ENCODE peak calls at places on chromosomes 6 and 20, in nine cellular contexts. P, M, V, S, U, W, A, J and C are unnamed samples.

GRCh38 chr20:62360854-62361798 is 6.0 kb downstream of the LAMA5 start:
- DNase-seq in P (no peak), M (no peak), V (no peak), S (no peak), U (no peak), W (peak; percentile 24), A (peak; percentile 25), J (no peak), C (peak; percentile 82)

GRCh38 chr20:5181955-5182354 is 55.1 kb downstream of the CDS2 start:
- DNase-seq in P (no peak), M (no peak), V (no peak), S (no peak), U (no peak), W (no peak), A (no peak), J (no peak), C (no peak)

GRCh38 chr6:5403619-5404018 is 142.3 kb downstream of the FARS2 start:
- DNase-seq in P (no peak), M (no peak), V (no peak), S (no peak), U (no peak), W (no peak), A (no peak), J (no peak), C (no peak)

GRCh38 chr6:87078983-87079616 is 15.8 kb downstream of the CGA start:
- DNase-seq in P (peak; percentile 61), M (peak; percentile 73), V (peak; percentile 91), S (peak; percentile 75), U (peak; percentile 69), W (peak; percentile 77), A (peak; percentile 41), J (peak; percentile 35), C (peak; percentile 81)

GRCh38 chr6:46509981-46510510 is 18.8 kb upstream of the RCAN2 start:
- DNase-seq in P (no peak), M (no peak), V (no peak), S (no peak), U (no peak), W (no peak), A (no peak), J (no peak), C (no peak)

GRCh38 chr20:14491436-14491835 is 154.0 kb upstream of the FLRT3 start:
- DNase-seq in P (no peak), M (no peak), V (no peak), S (no peak), U (no peak), W (no peak), A (no peak), J (no peak), C (no peak)

GRCh38 chr20:64161595-64162238 is 2.5 kb upstream of the MYT1 start:
- DNase-seq in P (peak; percentile 43), M (no peak), V (peak; percentile 75), S (peak; percentile 89), U (no peak), W (peak; percentile 60), A (peak; percentile 30), J (peak; percentile 12), C (peak; percentile 44)

GRCh38 chr6:89745728-89746127 is 73.9 kb downstream of the MDN1 start:
- DNase-seq in P (no peak), M (no peak), V (no peak), S (no peak), U (no peak), W (no peak), A (no peak), J (no peak), C (no peak)

DNA sequence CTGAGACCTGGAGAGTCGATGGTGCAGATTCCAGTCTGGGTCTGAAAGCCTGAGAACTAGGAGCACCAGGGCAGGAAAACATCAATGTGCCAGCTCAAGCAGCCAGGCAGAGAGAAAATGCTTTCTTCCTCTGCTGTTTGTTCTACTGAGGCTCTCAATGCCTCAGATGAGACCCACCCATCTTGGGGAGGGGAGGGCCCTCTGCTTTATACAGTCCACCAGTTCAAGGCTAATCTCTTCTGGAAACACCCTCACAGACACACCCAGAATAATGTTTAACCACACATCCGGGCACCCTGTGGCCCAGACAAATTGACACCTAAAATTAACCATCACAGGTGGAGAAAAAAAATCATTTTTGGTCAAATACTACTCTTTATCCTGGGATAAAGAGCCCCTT is 89.3 kb upstream of the SLC22A23 start:
- DNase-seq in P (no peak), M (no peak), V (no peak), S (no peak), U (no peak), W (no peak), A (no peak), J (no peak), C (no peak)
- H3K27ac ChIP-seq in P (no peak overlapping the region), M (no peak overlapping the region), V (no peak overlapping the region), S (no peak overlapping the region), U (no peak overlapping the region), W (no peak overlapping the region), A (no peak overlapping the region), J (no peak overlapping the region), C (no peak overlapping the region)

DNA sequence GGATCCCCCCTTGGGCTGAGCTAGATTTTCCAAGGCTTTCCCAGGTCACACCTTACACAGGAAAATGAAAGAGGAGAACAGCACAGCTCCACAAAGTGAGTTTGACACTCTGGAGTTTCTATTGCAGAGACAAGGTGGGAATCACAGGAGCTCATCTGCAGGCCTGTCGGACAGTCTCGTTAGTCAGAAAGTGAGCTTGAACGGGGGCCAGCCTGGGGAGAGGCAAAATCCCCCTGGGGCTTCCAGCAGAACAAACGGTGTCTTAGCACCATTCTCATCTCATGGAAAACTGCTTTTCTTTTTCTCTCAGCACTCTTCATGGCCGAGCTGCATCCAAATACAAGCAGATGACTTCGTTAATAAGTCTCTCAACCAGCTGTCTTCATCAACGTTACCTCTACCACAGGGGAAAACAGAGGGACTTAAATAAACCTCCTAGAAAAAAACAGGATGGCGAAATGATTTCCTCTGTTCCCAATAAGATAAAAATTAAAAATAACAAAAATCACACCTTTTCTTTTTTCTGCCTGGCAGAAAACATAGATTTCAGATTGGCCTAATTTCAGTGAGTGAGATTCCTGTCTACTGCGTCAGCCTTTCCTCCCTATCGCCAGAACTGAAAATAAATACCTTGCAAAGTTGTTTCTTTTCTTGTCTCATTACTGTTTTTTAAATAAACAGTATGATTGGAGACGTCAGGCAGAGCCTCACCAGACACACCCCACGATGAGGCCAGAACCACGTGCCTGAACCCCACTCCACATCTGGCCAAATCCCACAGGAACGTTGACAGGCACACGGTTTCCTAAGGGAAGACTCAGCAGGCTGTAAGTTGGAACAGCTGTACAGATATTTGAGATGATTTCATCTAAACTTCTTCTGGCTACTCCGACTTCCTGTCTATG is 219.0 kb downstream of the TTLL2 start:
- DNase-seq in P (no peak), M (no peak), V (no peak), S (no peak), U (no peak), W (no peak), A (peak; percentile 67), J (no peak), C (peak; percentile 73)
- H3K27ac ChIP-seq in P (no peak overlapping the region), M (no peak overlapping the region), V (no peak overlapping the region), S (no peak overlapping the region), U (no peak overlapping the region), W (no peak overlapping the region), A (peak overlapping the region; percentile 63), J (no peak overlapping the region), C (no peak overlapping the region)

GRCh38 chr6:44676246-44676790 is 288.8 kb downstream of the CDC5L start:
- DNase-seq in P (no peak), M (no peak), V (no peak), S (no peak), U (no peak), W (no peak), A (no peak), J (no peak), C (no peak)

GRCh38 chr6:44676826-44677433 is 289.4 kb downstream of the CDC5L start:
- DNase-seq in P (no peak), M (no peak), V (no peak), S (no peak), U (no peak), W (no peak), A (no peak), J (no peak), C (no peak)

GRCh38 chr6:44672838-44673237 is 285.3 kb downstream of the CDC5L start:
- DNase-seq in P (no peak), M (no peak), V (no peak), S (no peak), U (no peak), W (no peak), A (no peak), J (no peak), C (no peak)

GRCh38 chr6:44674226-44675155 is 287.0 kb downstream of the CDC5L start:
- DNase-seq in P (no peak), M (no peak), V (no peak), S (no peak), U (no peak), W (no peak), A (no peak), J (no peak), C (no peak)

DNA sequence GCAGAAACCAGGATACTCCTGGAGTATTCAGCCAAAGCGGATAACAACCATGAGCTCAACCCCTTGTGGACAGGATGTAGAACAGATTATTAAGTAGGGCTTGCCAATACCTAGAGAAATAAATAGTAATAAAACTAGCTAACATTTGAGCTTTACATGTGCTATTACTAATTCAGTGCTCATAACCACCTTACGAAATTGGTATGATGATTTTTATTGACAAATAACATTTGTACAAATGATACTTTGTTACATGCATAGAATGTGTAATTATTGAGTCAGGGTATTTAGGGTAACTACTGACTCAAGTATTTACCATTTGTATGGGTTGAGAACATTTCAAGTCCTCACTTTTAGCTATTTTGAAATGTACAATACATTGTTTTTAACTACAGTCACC is 287.9 kb downstream of the CDC5L start:
- DNase-seq in P (no peak), M (no peak), V (no peak), S (no peak), U (no peak), W (no peak), A (no peak), J (no peak), C (no peak)
- H3K27ac ChIP-seq in P (no peak overlapping the region), M (no peak overlapping the region), V (no peak overlapping the region), S (no peak overlapping the region), U (no peak overlapping the region), W (no peak overlapping the region), A (no peak overlapping the region), J (no peak overlapping the region), C (no peak overlapping the region)

GRCh38 chr20:50429412-50429811 is 80.8 kb upstream of the PTPN1 start:
- DNase-seq in P (no peak), M (no peak), V (no peak), S (no peak), U (no peak), W (no peak), A (no peak), J (no peak), C (no peak)

GRCh38 chr20:50425076-50425475 is 85.1 kb upstream of the PTPN1 start:
- DNase-seq in P (peak; percentile 11), M (no peak), V (no peak), S (no peak), U (peak; percentile 16), W (no peak), A (no peak), J (no peak), C (no peak)

GRCh38 chr20:50426865-50427739 is 83.1 kb upstream of the PTPN1 start:
- DNase-seq in P (no peak), M (no peak), V (no peak), S (no peak), U (no peak), W (no peak), A (no peak), J (no peak), C (no peak)

GRCh38 chr20:50428463-50428828 is 81.7 kb upstream of the PTPN1 start:
- DNase-seq in P (no peak), M (no peak), V (no peak), S (no peak), U (no peak), W (no peak), A (no peak), J (no peak), C (no peak)

DNA sequence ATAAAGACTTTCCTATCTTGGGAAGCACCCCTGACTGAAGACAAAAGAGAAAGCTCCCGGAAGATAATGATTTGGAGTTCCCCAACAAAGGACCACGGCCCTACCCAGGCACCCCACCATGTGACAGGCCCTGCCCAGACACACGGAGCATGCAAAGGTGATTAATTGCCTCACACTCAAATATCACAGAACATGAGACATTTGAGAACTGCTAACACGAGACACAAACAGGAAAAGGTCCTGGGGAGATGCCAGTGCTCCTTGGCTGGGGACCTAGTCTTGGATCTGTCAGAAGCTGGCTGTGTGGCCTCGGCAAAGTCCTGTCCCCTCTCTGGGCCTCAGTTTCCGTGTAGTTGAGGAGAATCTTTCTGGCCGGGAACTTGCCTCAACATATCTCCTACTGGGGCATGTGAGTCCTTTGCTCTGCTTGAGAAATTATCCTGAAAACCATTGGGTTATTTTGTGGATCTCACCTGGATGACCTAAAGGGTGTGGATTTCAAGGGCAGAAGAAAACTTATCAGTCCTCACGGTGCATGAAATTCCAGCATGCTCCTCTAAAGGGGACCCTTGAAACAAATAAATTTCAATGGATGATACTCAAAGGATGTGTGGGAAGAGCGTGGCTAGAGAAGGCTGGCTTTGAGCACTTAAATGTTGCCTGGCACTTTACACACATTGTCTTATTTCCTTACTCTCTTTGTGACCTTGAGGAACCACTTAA is 82.3 kb upstream of the PTPN1 start:
- DNase-seq in P (no peak), M (no peak), V (no peak), S (no peak), U (no peak), W (peak; percentile 42), A (no peak), J (no peak), C (peak; percentile 76)
- H3K27ac ChIP-seq in P (no peak overlapping the region), M (no peak overlapping the region), V (no peak overlapping the region), S (no peak overlapping the region), U (no peak overlapping the region), W (no peak overlapping the region), A (no peak overlapping the region), J (no peak overlapping the region), C (no peak overlapping the region)